ENCODE peak calls at places on chromosomes 5 and 9, in eight cellular contexts. One of them, this sample, is unnamed. For H3K4me1, the result is how much of the 10 kb centered on the place peaks cover.

GRCh38 chr5:43422143-43422542 is 10.0 kb upstream of the CCL28 start:
- DNase-seq in psoas muscle: no peak
- DNase-seq in kidney: no peak
- DNase-seq in heart left ventricle: no peak
- DNase-seq in Panc1: peak
- DNase-seq in H9: no peak
- DNase-seq in aorta: no peak
- DNase-seq in upper lobe of right lung: no peak
- DNase-seq in this sample: no peak

GRCh38 chr9:138042640-138043039 is 165.1 kb downstream of the CACNA1B start:
- DNase-seq in psoas muscle: no peak
- DNase-seq in heart left ventricle: no peak
- DNase-seq in H9: no peak
- DNase-seq in aorta: peak
- DNase-seq in upper lobe of right lung: peak
- DNase-seq in Panc1: no peak
- DNase-seq in kidney: no peak
- DNase-seq in this sample: peak

GRCh38 chr5:179295778-179296149 is 49.5 kb downstream of the ADAMTS2 start:
- DNase-seq in psoas muscle: no peak
- DNase-seq in aorta: peak
- DNase-seq in Panc1: no peak
- DNase-seq in H9: no peak
- DNase-seq in upper lobe of right lung: no peak
- DNase-seq in heart left ventricle: no peak
- DNase-seq in kidney: peak
- DNase-seq in this sample: no peak

GRCh38 chr9:134189475-134190231 is 25.3 kb upstream of the RNU6ATAC start:
- DNase-seq in Panc1: no peak
- DNase-seq in upper lobe of right lung: peak
- DNase-seq in heart left ventricle: peak
- DNase-seq in psoas muscle: peak
- DNase-seq in kidney: peak
- DNase-seq in H9: no peak
- DNase-seq in aorta: peak
- DNase-seq in this sample: no peak

GRCh38 chr9:33813712-33814641 is 3.0 kb upstream of the UBE2R2 start:
- DNase-seq in kidney: peak
- DNase-seq in heart left ventricle: no peak
- DNase-seq in psoas muscle: no peak
- DNase-seq in upper lobe of right lung: no peak
- DNase-seq in H9: no peak
- DNase-seq in Panc1: peak
- DNase-seq in aorta: no peak
- DNase-seq in this sample: no peak

GRCh38 chr5:173582198-173583092 is 34.0 kb downstream of the BOD1 start:
- DNase-seq in psoas muscle: no peak
- DNase-seq in kidney: no peak
- DNase-seq in heart left ventricle: peak
- DNase-seq in upper lobe of right lung: no peak
- DNase-seq in aorta: no peak
- DNase-seq in Panc1: no peak
- DNase-seq in H9: no peak
- DNase-seq in this sample: no peak

GRCh38 chr9:81266674-81267073 is 422.7 kb downstream of the TLE1 start:
- DNase-seq in aorta: no peak
- DNase-seq in H9: no peak
- DNase-seq in Panc1: no peak
- DNase-seq in psoas muscle: no peak
- DNase-seq in upper lobe of right lung: no peak
- DNase-seq in heart left ventricle: no peak
- DNase-seq in kidney: no peak
- DNase-seq in this sample: no peak

GRCh38 chr9:117116084-117116483 is 298.8 kb downstream of the ASTN2 start:
- DNase-seq in Panc1: no peak
- DNase-seq in aorta: no peak
- DNase-seq in H9: no peak
- DNase-seq in kidney: no peak
- DNase-seq in upper lobe of right lung: no peak
- DNase-seq in heart left ventricle: no peak
- DNase-seq in psoas muscle: no peak
- DNase-seq in this sample: no peak

GRCh38 chr9:109779711-109780452 is at the start of gene PALM2AKAP2:
- DNase-seq in psoas muscle: peak
- DNase-seq in H9: peak
- DNase-seq in kidney: peak
- DNase-seq in heart left ventricle: peak
- DNase-seq in aorta: peak
- DNase-seq in Panc1: no peak
- DNase-seq in upper lobe of right lung: peak
- DNase-seq in this sample: no peak

GRCh38 chr9:20402273-20402875 is 219.9 kb downstream of the MLLT3 start:
- DNase-seq in aorta: no peak
- DNase-seq in kidney: no peak
- DNase-seq in psoas muscle: no peak
- DNase-seq in heart left ventricle: no peak
- DNase-seq in upper lobe of right lung: no peak
- DNase-seq in Panc1: no peak
- DNase-seq in H9: no peak
- DNase-seq in this sample: no peak

GRCh38 chr5:73702534-73702933 is 76.5 kb downstream of the ARHGEF28 start:
- DNase-seq in kidney: no peak
- DNase-seq in upper lobe of right lung: no peak
- DNase-seq in psoas muscle: no peak
- DNase-seq in Panc1: no peak
- DNase-seq in aorta: no peak
- DNase-seq in H9: no peak
- DNase-seq in heart left ventricle: no peak
- DNase-seq in this sample: no peak

GRCh38 chr9:14910178-14910805 is at the start of gene FREM1:
- DNase-seq in H9: peak
- DNase-seq in kidney: peak
- DNase-seq in aorta: peak
- DNase-seq in psoas muscle: peak
- DNase-seq in heart left ventricle: peak
- DNase-seq in upper lobe of right lung: peak
- DNase-seq in Panc1: no peak
- DNase-seq in this sample: peak

GRCh38 chr5:3331819-3332218 is 263.8 kb upstream of the IRX1 start:
- DNase-seq in kidney: no peak
- DNase-seq in aorta: no peak
- DNase-seq in heart left ventricle: no peak
- DNase-seq in upper lobe of right lung: no peak
- DNase-seq in Panc1: no peak
- DNase-seq in H9: no peak
- DNase-seq in psoas muscle: no peak
- DNase-seq in this sample: no peak

GRCh38 chr5:154193176-154193575 is 2.6 kb downstream of the GALNT10 start:
- DNase-seq in psoas muscle: no peak
- DNase-seq in heart left ventricle: peak
- DNase-seq in aorta: no peak
- DNase-seq in upper lobe of right lung: no peak
- DNase-seq in Panc1: no peak
- DNase-seq in H9: no peak
- DNase-seq in kidney: no peak
- DNase-seq in this sample: no peak

DNA sequence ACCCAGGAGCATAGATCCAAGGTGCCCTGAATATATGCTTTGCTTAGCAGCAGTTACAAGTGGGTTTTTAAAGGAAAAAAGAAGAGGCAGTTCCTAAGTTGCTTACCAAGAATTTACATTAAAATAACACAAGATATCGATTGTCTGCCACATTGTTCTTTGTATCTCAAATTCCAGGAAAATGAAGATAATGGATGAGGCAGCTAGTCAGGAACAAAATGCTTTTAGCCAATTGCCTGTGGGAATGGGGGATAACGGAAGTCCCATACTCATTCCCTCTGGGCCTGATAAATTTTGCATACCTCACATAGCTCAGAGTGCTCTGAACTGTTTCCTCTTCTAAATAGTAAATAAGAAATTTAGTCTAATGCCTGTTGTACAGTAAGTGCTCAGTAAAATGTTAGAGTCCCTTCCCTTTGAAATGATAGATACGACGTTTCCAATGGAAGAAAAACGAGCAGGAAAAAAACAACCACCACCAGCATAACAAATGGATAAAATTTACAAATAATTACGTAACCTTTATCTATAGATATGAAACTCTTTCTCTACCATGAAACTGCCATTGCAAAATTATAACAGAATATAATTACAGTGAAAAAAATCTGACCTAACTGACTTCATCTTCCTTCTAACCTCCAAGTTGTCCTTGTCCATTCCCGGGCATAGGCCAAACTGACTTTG is 35.5 kb upstream of the TENT2 start:
- DNase-seq in heart left ventricle: no peak
- DNase-seq in psoas muscle: no peak
- DNase-seq in aorta: no peak
- DNase-seq in upper lobe of right lung: no peak
- DNase-seq in Panc1: no peak
- DNase-seq in kidney: no peak
- DNase-seq in H9: no peak
- DNase-seq in this sample: no peak
- H3K4me1 ChIP-seq in heart left ventricle: under half
- H3K4me1 ChIP-seq in psoas muscle: under half
- H3K4me1 ChIP-seq in aorta: under half
- H3K4me1 ChIP-seq in upper lobe of right lung: under half
- H3K4me1 ChIP-seq in Panc1: under half
- H3K4me1 ChIP-seq in kidney: under half
- H3K4me1 ChIP-seq in H9: under half
- H3K4me1 ChIP-seq in this sample: under half

DNA sequence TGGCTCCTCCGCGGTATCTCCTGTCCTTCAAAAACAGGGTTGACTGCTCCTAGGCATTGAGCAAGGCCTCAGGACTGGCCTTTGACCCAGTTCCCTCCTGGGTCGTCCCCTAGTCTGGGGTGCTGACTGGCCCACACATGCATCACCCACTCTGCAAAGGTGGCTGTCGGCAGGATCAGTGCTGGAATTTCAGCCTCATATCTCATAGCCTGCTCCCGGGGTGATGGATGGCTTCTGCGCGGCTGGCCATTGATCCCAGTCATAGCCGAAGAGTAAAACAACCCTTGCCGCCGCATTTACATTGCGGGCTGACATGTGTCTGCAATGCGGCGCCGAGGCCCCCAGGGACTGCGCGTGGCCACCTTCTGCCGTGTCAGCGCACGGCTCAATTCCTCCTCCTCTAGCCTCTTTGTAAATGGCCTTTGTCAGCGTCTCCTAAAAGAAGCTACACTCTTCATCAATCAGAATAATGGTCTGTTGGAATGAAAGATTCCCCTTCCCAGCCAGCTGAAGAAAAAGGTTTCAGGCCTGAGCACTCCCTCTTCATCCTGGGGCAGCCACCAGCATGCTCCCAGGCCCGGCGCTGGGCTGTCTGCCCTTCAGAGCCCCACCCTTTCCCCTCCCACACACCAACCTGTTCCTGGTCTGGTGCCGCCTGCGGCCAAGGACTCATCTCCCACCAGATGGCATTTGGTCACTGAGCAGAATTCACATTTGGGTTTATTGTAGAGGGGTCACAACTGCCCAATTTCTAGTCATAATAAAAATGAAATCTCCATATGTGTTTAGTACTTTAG is 159.0 kb downstream of the PJA2 start:
- DNase-seq in upper lobe of right lung: no peak
- DNase-seq in Panc1: no peak
- DNase-seq in aorta: no peak
- DNase-seq in H9: no peak
- DNase-seq in kidney: no peak
- DNase-seq in psoas muscle: no peak
- DNase-seq in heart left ventricle: no peak
- DNase-seq in this sample: no peak
- H3K4me1 ChIP-seq in upper lobe of right lung: under half
- H3K4me1 ChIP-seq in Panc1: under half
- H3K4me1 ChIP-seq in aorta: under half
- H3K4me1 ChIP-seq in H9: under half
- H3K4me1 ChIP-seq in kidney: under half
- H3K4me1 ChIP-seq in psoas muscle: under half
- H3K4me1 ChIP-seq in heart left ventricle: under half
- H3K4me1 ChIP-seq in this sample: under half

DNA sequence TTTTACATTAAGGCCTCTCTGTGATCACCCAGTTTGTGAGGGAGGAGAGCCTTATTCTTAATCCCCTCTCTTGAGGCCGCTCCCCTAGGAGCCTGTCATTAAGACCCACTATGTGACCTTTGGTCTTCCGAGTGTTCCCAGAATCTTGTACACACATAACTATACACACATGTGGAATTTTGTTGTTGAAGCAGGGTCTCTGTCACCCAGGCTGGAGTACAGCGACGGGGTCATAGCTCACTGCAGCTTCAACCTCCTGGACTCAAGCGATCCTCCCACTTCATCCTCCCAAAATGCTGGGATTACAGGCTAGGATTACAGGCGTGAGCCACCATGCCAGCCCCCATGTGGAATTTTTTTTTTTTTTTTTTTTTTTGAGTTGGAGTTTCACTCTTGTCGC is 14.8 kb upstream of the PHYHD1 start:
- DNase-seq in psoas muscle: no peak
- DNase-seq in Panc1: no peak
- DNase-seq in kidney: no peak
- DNase-seq in H9: no peak
- DNase-seq in heart left ventricle: no peak
- DNase-seq in upper lobe of right lung: no peak
- DNase-seq in aorta: no peak
- DNase-seq in this sample: no peak
- H3K4me1 ChIP-seq in psoas muscle: under half
- H3K4me1 ChIP-seq in Panc1: under half
- H3K4me1 ChIP-seq in kidney: under half
- H3K4me1 ChIP-seq in H9: under half
- H3K4me1 ChIP-seq in heart left ventricle: under half
- H3K4me1 ChIP-seq in upper lobe of right lung: under half
- H3K4me1 ChIP-seq in aorta: under half
- H3K4me1 ChIP-seq in this sample: under half

GRCh38 chr5:124704594-124705284 is 41.7 kb downstream of the ZNF608 start:
- DNase-seq in aorta: no peak
- DNase-seq in H9: no peak
- DNase-seq in upper lobe of right lung: no peak
- DNase-seq in heart left ventricle: no peak
- DNase-seq in kidney: no peak
- DNase-seq in Panc1: no peak
- DNase-seq in psoas muscle: no peak
- DNase-seq in this sample: no peak

GRCh38 chr5:124706729-124707361 is 39.6 kb downstream of the ZNF608 start:
- DNase-seq in upper lobe of right lung: peak
- DNase-seq in H9: no peak
- DNase-seq in heart left ventricle: peak
- DNase-seq in aorta: no peak
- DNase-seq in psoas muscle: no peak
- DNase-seq in kidney: no peak
- DNase-seq in Panc1: no peak
- DNase-seq in this sample: no peak

GRCh38 chr5:124706041-124706440 is 40.4 kb downstream of the ZNF608 start:
- DNase-seq in psoas muscle: no peak
- DNase-seq in kidney: no peak
- DNase-seq in H9: no peak
- DNase-seq in aorta: no peak
- DNase-seq in Panc1: no peak
- DNase-seq in heart left ventricle: no peak
- DNase-seq in upper lobe of right lung: no peak
- DNase-seq in this sample: no peak

GRCh38 chr5:124705577-124705976 is 40.9 kb downstream of the ZNF608 start:
- DNase-seq in H9: no peak
- DNase-seq in heart left ventricle: no peak
- DNase-seq in kidney: no peak
- DNase-seq in Panc1: no peak
- DNase-seq in upper lobe of right lung: no peak
- DNase-seq in psoas muscle: no peak
- DNase-seq in aorta: no peak
- DNase-seq in this sample: no peak

GRCh38 chr5:124707516-124707915 is 38.9 kb downstream of the ZNF608 start:
- DNase-seq in psoas muscle: no peak
- DNase-seq in aorta: no peak
- DNase-seq in heart left ventricle: no peak
- DNase-seq in kidney: no peak
- DNase-seq in Panc1: no peak
- DNase-seq in H9: no peak
- DNase-seq in upper lobe of right lung: no peak
- DNase-seq in this sample: no peak
- H3K4me1 ChIP-seq in psoas muscle: under half
- H3K4me1 ChIP-seq in aorta: under half
- H3K4me1 ChIP-seq in heart left ventricle: under half
- H3K4me1 ChIP-seq in kidney: under half
- H3K4me1 ChIP-seq in Panc1: half or more
- H3K4me1 ChIP-seq in H9: under half
- H3K4me1 ChIP-seq in upper lobe of right lung: under half
- H3K4me1 ChIP-seq in this sample: under half